ENCODE peak calls at places on chromosome 1, in five cellular contexts. M, S, P, T and Z are unnamed samples.
A peak's percentile ranks its signal among the peaks of the same experiment; 100 is the strongest.

GRCh38 chr1:208129057-208129456 is 115.1 kb downstream of the PLXNA2 start:
- DNase-seq in M (no peak), S (no peak), P (no peak), T (no peak), Z (no peak)

GRCh38 chr1:205612104-205612503 is 19.7 kb downstream of the ELK4 start:
- DNase-seq in M (no peak), S (no peak), P (no peak), T (no peak), Z (no peak)

GRCh38 chr1:23018661-23019093 is 591 bp upstream of the KDM1A start:
- DNase-seq in M (no peak), S (peak; percentile 14), P (no peak), T (no peak), Z (no peak)

GRCh38 chr1:62045579-62045978 is 149.1 kb upstream of the L1TD1 start:
- DNase-seq in M (no peak), S (no peak), P (no peak), T (no peak), Z (no peak)

GRCh38 chr1:81758213-81758612 is 42.5 kb upstream of the ADGRL2 start:
- DNase-seq in M (no peak), S (no peak), P (no peak), T (no peak), Z (no peak)

GRCh38 chr1:187762109-187762508 is 933.4 kb downstream of the PLA2G4A start:
- DNase-seq in M (no peak), S (no peak), P (no peak), T (no peak), Z (no peak)

GRCh38 chr1:236702995-236703394 is 16.7 kb downstream of the ACTN2 start:
- DNase-seq in M (no peak), S (no peak), P (no peak), T (no peak), Z (no peak)

GRCh38 chr1:102578806-102579205 is 529.5 kb downstream of the COL11A1 start:
- DNase-seq in M (no peak), S (no peak), P (no peak), T (no peak), Z (no peak)

GRCh38 chr1:67227196-67227595 is 60.9 kb downstream of the IL23R start:
- DNase-seq in M (no peak), S (no peak), P (no peak), T (no peak), Z (no peak)

GRCh38 chr1:52502789-52503188 is 50.1 kb downstream of the TUT4 start:
- DNase-seq in M (no peak), S (peak; percentile 19), P (no peak), T (no peak), Z (no peak)

GRCh38 chr1:17437260-17438175 is 2.0 kb downstream of the RCC2 start:
- DNase-seq in M (peak; percentile 52), S (peak; percentile 37), P (peak; percentile 35), T (no peak), Z (peak; percentile 62)

GRCh38 chr1:186950547-186950946 is 121.8 kb downstream of the PLA2G4A start:
- DNase-seq in M (peak; percentile 81), S (no peak), P (no peak), T (no peak), Z (no peak)

GRCh38 chr1:74629283-74629682 is 44.3 kb downstream of the ERICH3 start:
- DNase-seq in M (no peak), S (no peak), P (no peak), T (no peak), Z (no peak)

GRCh38 chr1:112869895-112870294 is 86.1 kb downstream of the SLC16A1 start:
- DNase-seq in M (no peak), S (no peak), P (no peak), T (no peak), Z (no peak)

GRCh38 chr1:232952514-232953175 is 2.2 kb downstream of the NTPCR start:
- DNase-seq in M (peak; percentile 70), S (peak; percentile 46), P (peak; percentile 75), T (no peak), Z (peak; percentile 30)

GRCh38 chr1:87696483-87696882 is 367.8 kb downstream of the LMO4 start:
- DNase-seq in M (no peak), S (no peak), P (no peak), T (no peak), Z (no peak)

GRCh38 chr1:31663622-31664452 is 19.2 kb upstream of the PEF1 start:
- DNase-seq in M (peak; percentile 78), S (peak; percentile 63), P (peak; percentile 60), T (peak; percentile 69), Z (peak; percentile 81)

GRCh38 chr1:101820080-101820479 is 176.6 kb downstream of the OLFM3 start:
- DNase-seq in M (peak; percentile 49), S (no peak), P (peak; percentile 28), T (no peak), Z (no peak)

GRCh38 chr1:78688701-78689100 is 39.1 kb downstream of the IFI44 start:
- DNase-seq in M (peak; percentile 16), S (no peak), P (no peak), T (no peak), Z (no peak)

GRCh38 chr1:164611754-164612642 is 53.0 kb downstream of the PBX1 start:
- DNase-seq in M (peak; percentile 90), S (peak; percentile 81), P (no peak), T (no peak), Z (no peak)

GRCh38 chr1:153646672-153647374 is 11.7 kb upstream of the SNAPIN start:
- DNase-seq in M (peak; percentile 20), S (no peak), P (no peak), T (no peak), Z (no peak)

GRCh38 chr1:177585492-177586220 is 384.2 kb downstream of the SEC16B start:
- DNase-seq in M (peak; percentile 65), S (no peak), P (no peak), T (no peak), Z (no peak)

GRCh38 chr1:26538480-26539412 is 9.2 kb downstream of the RPS6KA1 start:
- DNase-seq in M (peak; percentile 61), S (peak; percentile 46), P (peak; percentile 60), T (no peak), Z (peak; percentile 60)

GRCh38 chr1:85375422-85375934 is 89.5 kb downstream of the DDAH1 start:
- DNase-seq in M (no peak), S (no peak), P (no peak), T (no peak), Z (no peak)

GRCh38 chr1:46458846-46459245 is 30.8 kb upstream of the DMBX1 start:
- DNase-seq in M (no peak), S (no peak), P (no peak), T (no peak), Z (no peak)

GRCh38 chr1:222369991-222370910 is 177.7 kb downstream of the HHIPL2 start:
- DNase-seq in M (no peak), S (no peak), P (no peak), T (no peak), Z (no peak)

GRCh38 chr1:162629651-162630050 is 2.6 kb upstream of the DDR2 start:
- DNase-seq in M (no peak), S (no peak), P (no peak), T (no peak), Z (no peak)

GRCh38 chr1:77164434-77164944 is 54.7 kb downstream of the PIGK start:
- DNase-seq in M (no peak), S (no peak), P (no peak), T (no peak), Z (no peak)

GRCh38 chr1:220776725-220777326 is 9.9 kb upstream of the MTARC1 start:
- DNase-seq in M (peak; percentile 85), S (peak; percentile 88), P (peak; percentile 74), T (peak; percentile 83), Z (peak; percentile 84)

GRCh38 chr1:211352465-211352864 is 25.8 kb downstream of the TRAF5 start:
- DNase-seq in M (no peak), S (no peak), P (no peak), T (no peak), Z (no peak)

GRCh38 chr1:43932786-43933385 is 715 bp upstream of the ARTN start:
- DNase-seq in M (no peak), S (no peak), P (no peak), T (no peak), Z (no peak)

GRCh38 chr1:83931658-83932253 is 67.2 kb downstream of the TTLL7 start:
- DNase-seq in M (peak; percentile 69), S (peak; percentile 14), P (peak; percentile 58), T (no peak), Z (no peak)

GRCh38 chr1:160189649-160190625 is at the start of gene CASQ1:
- DNase-seq in M (no peak), S (no peak), P (no peak), T (no peak), Z (peak; percentile 45)

GRCh38 chr1:184296466-184297243 is 90.2 kb upstream of the C1orf21 start:
- DNase-seq in M (no peak), S (peak; percentile 88), P (peak; percentile 60), T (peak; percentile 96), Z (peak; percentile 9)

GRCh38 chr1:121483961-121484424 is 299.2 kb downstream of the SRGAP2C start:
- DNase-seq in M (no peak), S (no peak), P (no peak), T (no peak), Z (peak; percentile 9)

GRCh38 chr1:21337931-21338567 is 47.8 kb upstream of the ECE1 start:
- DNase-seq in M (no peak), S (peak; percentile 84), P (peak; percentile 54), T (peak; percentile 100), Z (no peak)

GRCh38 chr1:227946624-227947424 is 908 bp downstream of the WNT9A start:
- DNase-seq in M (peak; percentile 91), S (peak; percentile 88), P (peak; percentile 64), T (peak; percentile 69), Z (peak; percentile 45)

GRCh38 chr1:154859786-154860153 is 10.3 kb downstream of the KCNN3 start:
- DNase-seq in M (no peak), S (no peak), P (no peak), T (no peak), Z (no peak)

GRCh38 chr1:32448773-32449456 is 16.0 kb upstream of the ZBTB8B start:
- DNase-seq in M (peak; percentile 54), S (no peak), P (peak; percentile 38), T (no peak), Z (no peak)